ENCODE peak calls at places on chromosomes 2 and 18, in four cellular contexts. F is left lung, X is A549, D is Peyer's patch. H is an unnamed sample.

GRCh38 chr2:28413152-28413895 is 20.7 kb downstream of the FOSL2 start:
- DNase-seq in F (no peak), X (peak; percentile 51), D (peak; percentile 52), H (no peak)

GRCh38 chr2:201698588-201699226 is at the start of gene MPP4:
- DNase-seq in F (no peak), X (no peak), D (no peak), H (no peak)

GRCh38 chr18:63817441-63818051 is 42.3 kb downstream of the SERPINB7 start:
- DNase-seq in F (no peak), X (no peak), D (no peak), H (no peak)

GRCh38 chr2:222398446-222398885 is 25.9 kb upstream of the SGPP2 start:
- DNase-seq in F (no peak), X (no peak), D (no peak), H (no peak)

GRCh38 chr2:60414731-60415130 is 138.7 kb downstream of the BCL11A start:
- DNase-seq in F (no peak), X (peak; percentile 38), D (no peak), H (no peak)

GRCh38 chr2:28904802-28905499 is 10.5 kb downstream of the WDR43 start:
- DNase-seq in F (no peak), X (no peak), D (no peak), H (peak; percentile 75)

GRCh38 chr2:152730591-152731333 is 12.3 kb downstream of the ARL6IP6 start:
- DNase-seq in F (no peak), X (no peak), D (peak; percentile 67), H (no peak)

GRCh38 chr2:135059577-135059976 is 7.5 kb downstream of the RAB3GAP1 start:
- DNase-seq in F (no peak), X (no peak), D (no peak), H (no peak)

GRCh38 chr2:31176742-31177141 is 38.5 kb upstream of the GALNT14 start:
- DNase-seq in F (no peak), X (no peak), D (no peak), H (no peak)

GRCh38 chr2:134124047-134124753 is 129.7 kb upstream of the MGAT5 start:
- DNase-seq in F (no peak), X (no peak), D (peak; percentile 89), H (no peak)

GRCh38 chr2:31051213-31052185 is 86.7 kb downstream of the GALNT14 start:
- DNase-seq in F (no peak), X (no peak), D (no peak), H (no peak)

GRCh38 chr2:175275499-175275898 is 94.0 kb upstream of the ATP5MC3 start:
- DNase-seq in F (no peak), X (no peak), D (no peak), H (no peak)

GRCh38 chr2:48527211-48527880 is 2.6 kb upstream of the STON1 start:
- DNase-seq in F (no peak), X (no peak), D (no peak), H (no peak)

GRCh38 chr2:174112073-174112472 is 136.3 kb downstream of the OLA1 start:
- DNase-seq in F (no peak), X (no peak), D (no peak), H (no peak)

GRCh38 chr2:74006424-74006823 is 21.7 kb downstream of the TET3 start:
- DNase-seq in F (no peak), X (no peak), D (peak; percentile 32), H (no peak)

GRCh38 chr18:50507120-50507590 is 52.7 kb upstream of the MAPK4 start:
- DNase-seq in F (no peak), X (peak; percentile 12), D (no peak), H (no peak)

GRCh38 chr18:79507546-79508480 is 112.1 kb downstream of the NFATC1 start:
- DNase-seq in F (peak; percentile 89), X (no peak), D (peak; percentile 77), H (peak; percentile 7)

GRCh38 chr2:134446431-134447091 is 192.7 kb downstream of the MGAT5 start:
- DNase-seq in F (no peak), X (no peak), D (no peak), H (no peak)

GRCh38 chr2:1659951-1660565 is 84.3 kb downstream of the PXDN start:
- DNase-seq in F (no peak), X (no peak), D (no peak), H (no peak)

GRCh38 chr2:88852753-88853402 is 161.4 kb downstream of the RPIA start:
- DNase-seq in F (no peak), X (peak; percentile 9), D (no peak), H (peak; percentile 78)

GRCh38 chr2:88856409-88857135 is 165.1 kb downstream of the RPIA start:
- DNase-seq in F (no peak), X (no peak), D (no peak), H (no peak)

GRCh38 chr2:88855620-88856408 is 164.3 kb downstream of the RPIA start:
- DNase-seq in F (no peak), X (no peak), D (peak; percentile 58), H (no peak)

GRCh38 chr2:88853403-88853790 is 161.9 kb downstream of the RPIA start:
- DNase-seq in F (no peak), X (no peak), D (no peak), H (no peak)

GRCh38 chr2:88854528-88854927 is 163.1 kb downstream of the RPIA start:
- DNase-seq in F (no peak), X (no peak), D (no peak), H (no peak)
- H3K4me3 ChIP-seq in F (no peak overlapping the region), X (no peak overlapping the region), D (no peak overlapping the region), H (no peak overlapping the region)

GRCh38 chr2:55786286-55786685 is 92.6 kb upstream of the PNPT1 start:
- DNase-seq in F (no peak), X (no peak), D (no peak), H (no peak)

GRCh38 chr2:55782528-55783173 is 89.0 kb upstream of the PNPT1 start:
- DNase-seq in F (no peak), X (no peak), D (no peak), H (no peak)

GRCh38 chr2:55779459-55780421 is 86.1 kb upstream of the PNPT1 start:
- DNase-seq in F (no peak), X (peak; percentile 94), D (no peak), H (peak; percentile 86)

GRCh38 chr2:55776966-55777365 is 83.3 kb upstream of the PNPT1 start:
- DNase-seq in F (no peak), X (no peak), D (no peak), H (no peak)

DNA sequence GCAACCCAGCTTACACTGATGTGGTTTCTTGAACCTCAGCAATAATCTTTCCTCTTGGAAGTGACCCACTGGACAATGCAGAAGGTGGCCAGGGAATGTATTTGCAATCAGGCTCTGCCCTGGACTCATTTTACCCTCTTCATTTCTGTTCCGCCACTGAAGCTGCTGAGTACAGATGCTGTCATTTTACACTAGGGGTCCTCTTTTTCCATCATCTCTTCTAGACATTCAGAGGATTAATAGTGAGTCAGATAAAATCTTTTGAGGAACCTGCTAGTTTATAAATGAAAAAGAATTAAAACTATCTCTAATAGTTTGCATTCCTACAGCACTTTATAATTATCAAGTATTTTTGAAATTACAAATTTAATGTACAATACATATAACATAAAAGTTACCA is 87.9 kb upstream of the PNPT1 start:
- DNase-seq in F (no peak), X (no peak), D (no peak), H (no peak)
- TF ChIP-seq CTCF in F (no peak), X (no peak), D (no peak), H (peak; percentile 19)

DNA sequence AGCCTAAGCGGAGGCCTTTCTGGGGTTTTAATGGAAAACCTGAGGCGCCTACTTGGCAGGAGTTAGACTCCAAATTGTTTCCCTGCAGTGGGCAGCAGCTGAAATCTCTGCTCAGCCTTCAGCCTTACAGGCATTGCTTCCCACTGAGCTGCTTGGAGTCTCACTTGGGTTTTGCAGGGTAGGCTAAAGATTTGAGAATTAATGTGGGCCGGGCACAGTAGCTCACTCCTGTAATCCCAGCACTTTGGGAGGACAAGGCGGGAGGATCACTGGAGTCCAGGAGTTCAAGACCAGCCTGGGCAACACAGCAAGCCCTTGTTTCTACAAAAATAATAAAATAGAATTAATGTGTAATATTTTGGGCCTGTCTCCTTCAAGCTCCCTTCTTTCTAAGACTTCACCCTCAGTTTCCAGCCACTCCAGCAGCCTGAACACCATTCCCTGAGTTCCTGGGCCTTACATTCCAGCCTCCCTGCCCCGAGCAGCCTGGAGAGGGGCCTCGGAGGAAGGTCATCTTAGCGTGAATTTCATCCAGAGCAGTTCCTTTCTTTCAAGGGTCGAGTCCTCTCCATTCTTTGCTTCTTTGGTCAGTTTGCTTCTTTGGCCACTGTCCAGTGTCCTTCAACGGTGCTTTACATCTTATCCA is 9.1 kb upstream of the RAB17 start:
- DNase-seq in F (no peak), X (no peak), D (no peak), H (no peak)
- H3K4me3 ChIP-seq in F (no peak overlapping the region), X (no peak overlapping the region), D (no peak overlapping the region), H (no peak overlapping the region)

GRCh38 chr2:20213651-20214565 is 11.0 kb downstream of the SDC1 start:
- DNase-seq in F (no peak), X (no peak), D (no peak), H (no peak)
- TF ChIP-seq CTCF in F (no peak), X (no peak), D (no peak), H (no peak)

GRCh38 chr2:78839259-78839658 is 186.2 kb upstream of the REG3G start:
- DNase-seq in F (no peak), X (no peak), D (no peak), H (no peak)
- H3K4me3 ChIP-seq in F (no peak overlapping the region), X (no peak overlapping the region), D (no peak overlapping the region), H (no peak overlapping the region)

DNA sequence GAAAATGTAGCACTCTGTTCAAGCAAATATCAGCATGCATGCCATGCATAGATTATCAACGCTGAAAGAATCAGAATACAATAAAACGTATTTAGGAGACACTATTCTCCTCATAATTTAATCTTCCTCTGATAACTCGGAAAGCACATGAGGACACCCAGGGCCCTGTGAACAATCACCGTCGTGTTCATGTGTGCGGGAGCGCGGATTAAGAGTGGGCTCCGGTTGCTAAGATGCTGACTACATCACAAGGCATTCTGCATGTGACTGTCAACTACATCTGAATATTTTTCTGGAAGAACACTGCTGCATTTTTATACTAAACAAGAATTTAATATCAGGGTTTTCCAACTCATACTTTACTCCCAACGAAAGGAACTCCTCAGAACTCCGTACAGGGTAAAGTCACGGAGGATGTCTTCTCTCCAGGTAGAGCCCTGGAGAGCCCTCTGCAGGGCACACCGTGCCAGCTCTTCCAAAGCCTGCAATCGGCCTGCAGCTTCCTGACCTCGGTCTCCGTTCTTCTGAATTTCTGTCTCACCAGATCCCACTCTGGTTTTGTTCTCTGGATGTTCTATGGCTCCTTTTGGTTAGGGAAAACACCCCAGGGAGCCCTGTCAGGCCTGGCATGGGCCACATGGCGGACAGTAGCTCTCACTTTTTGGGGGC is 59.6 kb downstream of the ZNF516 start:
- DNase-seq in F (no peak), X (no peak), D (no peak), H (no peak)
- TF ChIP-seq CTCF in F (no peak), X (no peak), D (no peak), H (peak; percentile 46)

GRCh38 chr2:71528749-71529148 is 75.4 kb downstream of the DYSF start:
- DNase-seq in F (no peak), X (no peak), D (no peak), H (no peak)
- H3K4me3 ChIP-seq in F (no peak overlapping the region), X (no peak overlapping the region), D (no peak overlapping the region), H (no peak overlapping the region)

GRCh38 chr2:239302808-239303557 is 97.8 kb downstream of the HDAC4 start:
- DNase-seq in F (no peak), X (no peak), D (peak; percentile 57), H (no peak)
- TF ChIP-seq CTCF in F (no peak), X (no peak), D (no peak), H (no peak)

H was measured in epithelial cell of proximal tubule.